ENCODE peak calls at places on chromosomes 12 and 14, in nine cellular contexts. M is GM04504; W is HTR-8/SVneo; X is RPMI7951; G is activated naive CD4-positive, alpha-beta T cell treated with anti-CD3 and anti-CD28 coated beads, Interleukin-2, amount 50 U/mL, for 72 hours; S is choroid plexus epithelial cell; H is tibial artery; R is stimulated activated CD8-positive, alpha-beta memory T cell treated with anti-CD3 and anti-CD28 coated beads, Interleukin-2, amount 100 ng/mL, for 48 hours; L is HepG2. F is an unnamed sample.
A peak's percentile ranks its signal among the peaks of the same experiment; 100 is the strongest.

GRCh38 chr12:58419905-58420304 is 478.5 kb downstream of the ATP23 start:
- DNase-seq in X (peak; percentile 52), G (no peak), S (peak; percentile 55), R (no peak), M (no peak), W (no peak), L (no peak), H (no peak), F (peak; percentile 49)

GRCh38 chr12:131682511-131682895 is 28.4 kb upstream of the SFSWAP start:
- DNase-seq in M (no peak), L (no peak), S (no peak), X (no peak), W (no peak), R (no peak), H (no peak), G (no peak), F (no peak)

GRCh38 chr14:86464386-86464785 is 934.4 kb downstream of the FLRT2 start:
- DNase-seq in H (no peak), R (no peak), X (no peak), S (no peak), G (no peak), L (no peak), W (no peak), M (peak; percentile 19), F (no peak)

GRCh38 chr12:96177013-96177412 is 17.2 kb upstream of the ELK3 start:
- DNase-seq in H (no peak), X (peak; percentile 59), M (no peak), L (no peak), G (peak; percentile 88), W (no peak), R (peak; percentile 44), S (peak; percentile 33), F (peak; percentile 87)

GRCh38 chr12:64036414-64036813 is 185.7 kb downstream of the KICS2 start:
- DNase-seq in S (no peak), X (no peak), R (no peak), L (no peak), W (no peak), M (no peak), H (no peak), G (no peak), F (peak; percentile 83)

GRCh38 chr14:50542941-50543418 is 10.6 kb upstream of the MAP4K5 start:
- DNase-seq in H (no peak), G (no peak), S (peak; percentile 77), R (no peak), X (peak; percentile 44), L (peak; percentile 77), M (no peak), W (peak; percentile 54), F (peak; percentile 41)

GRCh38 chr12:21379218-21379617 is 6.5 kb downstream of the IAPP start:
- DNase-seq in L (no peak), S (no peak), X (no peak), G (no peak), W (no peak), M (no peak), R (no peak), H (no peak), F (no peak)

GRCh38 chr12:67355428-67356385 is 86.5 kb downstream of the CAND1 start:
- DNase-seq in R (no peak), S (peak; percentile 83), W (peak; percentile 28), G (no peak), M (peak; percentile 44), X (peak; percentile 60), L (peak; percentile 42), H (no peak), F (peak; percentile 57)

GRCh38 chr12:106251636-106252035 is 3.8 kb upstream of the CKAP4 start:
- DNase-seq in X (peak; percentile 39), R (no peak), H (no peak), S (peak; percentile 48), L (no peak), M (peak; percentile 66), G (no peak), W (peak; percentile 30), F (peak; percentile 18)

GRCh38 chr12:118981285-118982201 is at the start of gene SRRM4:
- DNase-seq in G (no peak), S (no peak), H (no peak), R (no peak), L (no peak), W (no peak), M (no peak), X (no peak), F (no peak)

GRCh38 chr12:122859303-122860051 is 24.2 kb downstream of the HIP1R start:
- DNase-seq in M (no peak), R (no peak), G (no peak), W (no peak), X (no peak), S (no peak), H (peak; percentile 68), L (no peak), F (no peak)

GRCh38 chr12:72010365-72010764 is 71.7 kb downstream of the TPH2 start:
- DNase-seq in W (no peak), R (no peak), M (peak; percentile 16), H (no peak), S (no peak), X (no peak), L (no peak), G (no peak), F (peak; percentile 71)

GRCh38 chr14:90558983-90559590 is 162.3 kb downstream of the CALM1 start:
- DNase-seq in M (no peak), W (no peak), H (no peak), S (no peak), G (no peak), X (no peak), L (no peak), R (no peak), F (no peak)

GRCh38 chr12:56338643-56339422 is at the start of gene IL23A:
- DNase-seq in H (no peak), M (no peak), X (no peak), S (peak; percentile 51), G (peak; percentile 95), R (peak; percentile 68), L (no peak), W (no peak), F (peak; percentile 60)

F was measured in astrocyte.